ENCODE peak calls at places on chromosomes 1 and 21, in five cellular contexts. W is NCI-H2029, P is DMS153, Z is T-helper 1 cell, A is AG04449. U is an unnamed sample.

GRCh38 chr21:41167348-41168342 is at the start of gene BACE2:
- DNase-seq in A (no peak), Z (peak), P (peak), W (peak), U (no peak)

GRCh38 chr1:185157599-185158469 is 867 bp downstream of the SWT1 start:
- DNase-seq in Z (no peak), W (no peak), P (no peak), A (no peak), U (no peak)

GRCh38 chr1:37234941-37235418 is 200.7 kb upstream of the GRIK3 start:
- DNase-seq in Z (no peak), P (no peak), A (no peak), W (no peak), U (no peak)

GRCh38 chr1:154445040-154445472 is 39.9 kb downstream of the IL6R start:
- DNase-seq in P (no peak), A (no peak), W (no peak), Z (no peak), U (no peak)

GRCh38 chr1:44747878-44748277 is 8.2 kb downstream of the KIF2C start:
- DNase-seq in P (no peak), Z (no peak), A (no peak), W (no peak), U (no peak)

GRCh38 chr1:168875819-168876218 is 146.8 kb upstream of the DPT start:
- DNase-seq in Z (no peak), W (no peak), P (no peak), A (no peak), U (no peak)

GRCh38 chr1:54464477-54465146 is 58.4 kb upstream of the SSBP3 start:
- DNase-seq in W (no peak), A (no peak), P (no peak), Z (no peak), U (no peak)

GRCh38 chr1:169138866-169139670 is 32.6 kb downstream of the ATP1B1 start:
- DNase-seq in W (no peak), A (no peak), Z (no peak), P (no peak), U (no peak)

U was measured in cerebellar nuclear complex.